ENCODE peak calls at places on chromosomes 6 and 20, in eight cellular contexts. One of them, this sample, is unnamed.

GRCh38 chr6:125512621-125513020 is 210.9 kb upstream of the HDDC2 start:
- DNase-seq in HCT116: peak; percentile 8
- DNase-seq in OCI-LY7: peak; percentile 23
- DNase-seq in PC-3: peak; percentile 5
- DNase-seq in SK-N-SH: no peak
- DNase-seq in GM23338: peak; percentile 72
- DNase-seq in neural progenitor cell: peak; percentile 47
- DNase-seq in GM23248: peak; percentile 14
- DNase-seq in this sample: no peak

GRCh38 chr6:137423444-137424168 is 70.6 kb downstream of the OLIG3 start:
- DNase-seq in HCT116: no peak
- DNase-seq in OCI-LY7: peak; percentile 65
- DNase-seq in GM23248: no peak
- DNase-seq in PC-3: no peak
- DNase-seq in SK-N-SH: no peak
- DNase-seq in GM23338: peak; percentile 87
- DNase-seq in neural progenitor cell: no peak
- DNase-seq in this sample: no peak

GRCh38 chr6:154367839-154368695 is 11.5 kb upstream of the IPCEF1 start:
- DNase-seq in GM23338: no peak
- DNase-seq in PC-3: peak; percentile 9
- DNase-seq in GM23248: no peak
- DNase-seq in neural progenitor cell: no peak
- DNase-seq in HCT116: no peak
- DNase-seq in SK-N-SH: no peak
- DNase-seq in OCI-LY7: no peak
- DNase-seq in this sample: no peak

GRCh38 chr6:128882991-128883571 is at the start of gene LAMA2:
- DNase-seq in SK-N-SH: peak; percentile 23
- DNase-seq in neural progenitor cell: peak; percentile 84
- DNase-seq in GM23338: peak; percentile 85
- DNase-seq in GM23248: peak; percentile 85
- DNase-seq in HCT116: no peak
- DNase-seq in OCI-LY7: no peak
- DNase-seq in PC-3: no peak
- DNase-seq in this sample: peak; percentile 84

GRCh38 chr6:149563203-149563927 is 2.8 kb upstream of the GINM1 start:
- DNase-seq in neural progenitor cell: no peak
- DNase-seq in GM23338: no peak
- DNase-seq in GM23248: peak; percentile 84
- DNase-seq in SK-N-SH: no peak
- DNase-seq in HCT116: no peak
- DNase-seq in PC-3: peak; percentile 68
- DNase-seq in OCI-LY7: no peak
- DNase-seq in this sample: peak; percentile 18

GRCh38 chr6:150293423-150294280 is 75.2 kb upstream of the IYD start:
- DNase-seq in GM23338: no peak
- DNase-seq in HCT116: peak; percentile 46
- DNase-seq in OCI-LY7: no peak
- DNase-seq in GM23248: peak; percentile 89
- DNase-seq in PC-3: peak; percentile 70
- DNase-seq in SK-N-SH: no peak
- DNase-seq in neural progenitor cell: no peak
- DNase-seq in this sample: peak; percentile 44

GRCh38 chr6:16043171-16044142 is 85.4 kb upstream of the MYLIP start:
- DNase-seq in neural progenitor cell: no peak
- DNase-seq in GM23248: no peak
- DNase-seq in PC-3: no peak
- DNase-seq in SK-N-SH: no peak
- DNase-seq in HCT116: no peak
- DNase-seq in OCI-LY7: no peak
- DNase-seq in GM23338: no peak
- DNase-seq in this sample: no peak

GRCh38 chr6:25968769-25969168 is 6.2 kb downstream of the TRIM38 start:
- DNase-seq in neural progenitor cell: no peak
- DNase-seq in GM23248: peak; percentile 78
- DNase-seq in HCT116: no peak
- DNase-seq in OCI-LY7: no peak
- DNase-seq in SK-N-SH: no peak
- DNase-seq in GM23338: no peak
- DNase-seq in PC-3: no peak
- DNase-seq in this sample: no peak

GRCh38 chr6:1527098-1527497 is 82.6 kb upstream of the FOXC1 start:
- DNase-seq in HCT116: no peak
- DNase-seq in OCI-LY7: no peak
- DNase-seq in neural progenitor cell: peak; percentile 61
- DNase-seq in GM23248: peak; percentile 37
- DNase-seq in GM23338: peak; percentile 70
- DNase-seq in PC-3: no peak
- DNase-seq in SK-N-SH: no peak
- DNase-seq in this sample: peak; percentile 65
- TF ChIP-seq EZH2phosphoT487 in HCT116: no peak
- TF ChIP-seq EZH2phosphoT487 in OCI-LY7: no peak
- TF ChIP-seq EZH2phosphoT487 in neural progenitor cell: no peak
- TF ChIP-seq EZH2phosphoT487 in GM23248: no peak
- TF ChIP-seq EZH2phosphoT487 in GM23338: no peak
- TF ChIP-seq EZH2phosphoT487 in PC-3: no peak
- TF ChIP-seq EZH2phosphoT487 in SK-N-SH: no peak
- TF ChIP-seq EZH2phosphoT487 in this sample: no peak

GRCh38 chr6:159700970-159701369 is 7.9 kb upstream of the SOD2 start:
- DNase-seq in GM23338: no peak
- DNase-seq in PC-3: no peak
- DNase-seq in neural progenitor cell: no peak
- DNase-seq in HCT116: no peak
- DNase-seq in SK-N-SH: no peak
- DNase-seq in OCI-LY7: peak; percentile 60
- DNase-seq in GM23248: peak; percentile 45
- DNase-seq in this sample: no peak
- TF ChIP-seq EZH2phosphoT487 in GM23338: no peak
- TF ChIP-seq EZH2phosphoT487 in PC-3: no peak
- TF ChIP-seq EZH2phosphoT487 in neural progenitor cell: no peak
- TF ChIP-seq EZH2phosphoT487 in HCT116: no peak
- TF ChIP-seq EZH2phosphoT487 in SK-N-SH: no peak
- TF ChIP-seq EZH2phosphoT487 in OCI-LY7: no peak
- TF ChIP-seq EZH2phosphoT487 in GM23248: no peak
- TF ChIP-seq EZH2phosphoT487 in this sample: no peak

DNA sequence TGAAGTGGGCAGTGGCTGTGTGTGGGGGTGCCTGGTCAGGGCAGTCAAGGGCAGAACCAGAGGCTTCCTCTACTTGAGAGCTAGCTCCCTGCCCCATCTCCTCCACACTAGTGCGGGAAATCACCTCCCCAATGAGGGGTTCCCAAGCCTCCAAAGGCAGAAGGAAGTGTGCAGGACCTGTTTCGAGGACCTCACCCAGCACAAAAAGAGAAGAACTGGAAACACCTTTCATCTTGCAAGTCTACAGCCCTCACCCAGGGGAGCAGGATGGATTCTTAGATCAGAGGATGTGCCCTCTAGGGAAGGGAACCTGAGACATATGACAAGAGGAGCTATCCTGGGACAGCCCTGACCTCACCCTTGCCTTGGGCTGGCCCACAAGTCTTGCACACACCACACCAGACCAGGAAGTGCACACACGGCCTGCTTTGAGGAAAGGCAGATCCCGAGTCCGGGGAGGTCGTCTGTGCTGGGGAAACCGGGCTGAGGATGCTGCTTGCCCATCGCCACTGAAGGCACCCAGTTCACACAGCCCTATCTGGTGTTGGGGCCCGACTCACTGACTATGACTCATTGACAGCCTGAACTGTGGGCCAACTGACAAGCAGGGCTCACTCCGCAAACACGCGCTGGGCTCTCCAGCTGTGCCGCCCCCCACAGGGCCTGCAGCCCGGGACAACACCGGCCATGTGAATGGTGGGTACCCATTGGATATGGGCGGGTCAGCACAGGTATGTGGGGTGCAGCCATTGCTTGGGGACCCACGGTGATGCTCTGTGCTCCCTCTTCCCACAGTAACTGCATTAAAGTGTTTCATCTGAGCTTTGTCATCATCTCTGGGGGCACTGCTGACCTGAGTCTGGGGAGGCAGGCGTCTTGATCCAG is 1.8 kb downstream of the SAMD10 start:
- DNase-seq in SK-N-SH: no peak
- DNase-seq in neural progenitor cell: no peak
- DNase-seq in PC-3: peak; percentile 51
- DNase-seq in GM23338: no peak
- DNase-seq in OCI-LY7: no peak
- DNase-seq in GM23248: peak; percentile 64
- DNase-seq in HCT116: no peak
- DNase-seq in this sample: peak; percentile 71
- TF ChIP-seq EZH2phosphoT487 in SK-N-SH: no peak
- TF ChIP-seq EZH2phosphoT487 in neural progenitor cell: no peak
- TF ChIP-seq EZH2phosphoT487 in PC-3: no peak
- TF ChIP-seq EZH2phosphoT487 in GM23338: no peak
- TF ChIP-seq EZH2phosphoT487 in OCI-LY7: no peak
- TF ChIP-seq EZH2phosphoT487 in GM23248: no peak
- TF ChIP-seq EZH2phosphoT487 in HCT116: no peak
- TF ChIP-seq EZH2phosphoT487 in this sample: no peak

GRCh38 chr6:139637766-139638165 is 263.3 kb upstream of the CITED2 start:
- DNase-seq in GM23338: no peak
- DNase-seq in SK-N-SH: no peak
- DNase-seq in GM23248: no peak
- DNase-seq in HCT116: no peak
- DNase-seq in OCI-LY7: no peak
- DNase-seq in neural progenitor cell: no peak
- DNase-seq in PC-3: no peak
- DNase-seq in this sample: no peak
- TF ChIP-seq EZH2phosphoT487 in GM23338: no peak
- TF ChIP-seq EZH2phosphoT487 in SK-N-SH: no peak
- TF ChIP-seq EZH2phosphoT487 in GM23248: no peak
- TF ChIP-seq EZH2phosphoT487 in HCT116: no peak
- TF ChIP-seq EZH2phosphoT487 in OCI-LY7: no peak
- TF ChIP-seq EZH2phosphoT487 in neural progenitor cell: no peak
- TF ChIP-seq EZH2phosphoT487 in PC-3: no peak
- TF ChIP-seq EZH2phosphoT487 in this sample: no peak

DNA sequence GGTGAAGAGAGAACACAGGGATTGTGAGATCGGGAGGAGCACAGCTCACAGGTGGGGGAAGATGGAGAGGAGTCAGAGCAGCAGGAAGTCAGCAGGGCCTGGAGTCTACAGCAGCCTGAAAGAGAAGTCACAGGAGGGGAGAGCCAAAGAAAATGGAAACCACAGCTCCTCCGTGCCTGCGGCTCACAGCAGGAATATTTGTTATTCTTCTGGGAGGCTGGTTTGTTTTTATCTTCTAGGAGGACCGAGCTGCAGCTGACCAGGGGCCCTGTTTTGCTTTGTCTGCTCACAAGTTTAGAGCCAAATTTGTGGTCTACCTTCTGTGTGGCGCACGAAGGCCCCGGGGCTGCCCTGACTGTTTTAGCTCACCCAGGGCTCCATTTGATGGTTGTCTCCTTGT is 81.8 kb downstream of the CLIC5 start:
- DNase-seq in SK-N-SH: no peak
- DNase-seq in OCI-LY7: no peak
- DNase-seq in neural progenitor cell: no peak
- DNase-seq in PC-3: no peak
- DNase-seq in HCT116: no peak
- DNase-seq in GM23248: no peak
- DNase-seq in GM23338: no peak
- DNase-seq in this sample: no peak
- TF ChIP-seq EZH2phosphoT487 in SK-N-SH: no peak
- TF ChIP-seq EZH2phosphoT487 in OCI-LY7: no peak
- TF ChIP-seq EZH2phosphoT487 in neural progenitor cell: no peak
- TF ChIP-seq EZH2phosphoT487 in PC-3: no peak
- TF ChIP-seq EZH2phosphoT487 in HCT116: no peak
- TF ChIP-seq EZH2phosphoT487 in GM23248: no peak
- TF ChIP-seq EZH2phosphoT487 in GM23338: no peak
- TF ChIP-seq EZH2phosphoT487 in this sample: no peak

GRCh38 chr6:12709116-12709515 is 7.5 kb upstream of the PHACTR1 start:
- DNase-seq in GM23338: no peak
- DNase-seq in SK-N-SH: no peak
- DNase-seq in neural progenitor cell: no peak
- DNase-seq in OCI-LY7: no peak
- DNase-seq in GM23248: peak; percentile 81
- DNase-seq in PC-3: no peak
- DNase-seq in HCT116: no peak
- DNase-seq in this sample: no peak
- TF ChIP-seq EZH2phosphoT487 in GM23338: no peak
- TF ChIP-seq EZH2phosphoT487 in SK-N-SH: no peak
- TF ChIP-seq EZH2phosphoT487 in neural progenitor cell: no peak
- TF ChIP-seq EZH2phosphoT487 in OCI-LY7: no peak
- TF ChIP-seq EZH2phosphoT487 in GM23248: no peak
- TF ChIP-seq EZH2phosphoT487 in PC-3: no peak
- TF ChIP-seq EZH2phosphoT487 in HCT116: no peak
- TF ChIP-seq EZH2phosphoT487 in this sample: no peak

GRCh38 chr6:111971181-111971829 is 82.6 kb upstream of the CCN6 start:
- DNase-seq in GM23338: no peak
- DNase-seq in GM23248: no peak
- DNase-seq in OCI-LY7: no peak
- DNase-seq in HCT116: no peak
- DNase-seq in PC-3: no peak
- DNase-seq in neural progenitor cell: no peak
- DNase-seq in SK-N-SH: no peak
- DNase-seq in this sample: no peak

GRCh38 chr6:111975501-111975900 is 78.4 kb upstream of the CCN6 start:
- DNase-seq in SK-N-SH: no peak
- DNase-seq in PC-3: no peak
- DNase-seq in GM23338: no peak
- DNase-seq in OCI-LY7: no peak
- DNase-seq in HCT116: no peak
- DNase-seq in neural progenitor cell: no peak
- DNase-seq in GM23248: no peak
- DNase-seq in this sample: no peak

GRCh38 chr6:111971866-111972532 is 81.9 kb upstream of the CCN6 start:
- DNase-seq in PC-3: no peak
- DNase-seq in GM23248: peak; percentile 48
- DNase-seq in SK-N-SH: no peak
- DNase-seq in OCI-LY7: no peak
- DNase-seq in HCT116: no peak
- DNase-seq in GM23338: no peak
- DNase-seq in neural progenitor cell: no peak
- DNase-seq in this sample: no peak

GRCh38 chr6:111973897-111974639 is 79.8 kb upstream of the CCN6 start:
- DNase-seq in PC-3: no peak
- DNase-seq in SK-N-SH: no peak
- DNase-seq in OCI-LY7: no peak
- DNase-seq in GM23338: no peak
- DNase-seq in GM23248: peak; percentile 87
- DNase-seq in neural progenitor cell: no peak
- DNase-seq in HCT116: no peak
- DNase-seq in this sample: no peak

GRCh38 chr6:111972714-111973678 is 80.9 kb upstream of the CCN6 start:
- DNase-seq in GM23338: peak; percentile 17
- DNase-seq in neural progenitor cell: no peak
- DNase-seq in SK-N-SH: peak; percentile 36
- DNase-seq in OCI-LY7: no peak
- DNase-seq in GM23248: peak; percentile 97
- DNase-seq in HCT116: no peak
- DNase-seq in PC-3: peak; percentile 50
- DNase-seq in this sample: peak; percentile 77
- TF ChIP-seq EZH2phosphoT487 in GM23338: no peak
- TF ChIP-seq EZH2phosphoT487 in neural progenitor cell: no peak
- TF ChIP-seq EZH2phosphoT487 in SK-N-SH: no peak
- TF ChIP-seq EZH2phosphoT487 in OCI-LY7: no peak
- TF ChIP-seq EZH2phosphoT487 in GM23248: no peak
- TF ChIP-seq EZH2phosphoT487 in HCT116: no peak
- TF ChIP-seq EZH2phosphoT487 in PC-3: no peak
- TF ChIP-seq EZH2phosphoT487 in this sample: no peak

GRCh38 chr6:8027965-8028651 is 36.1 kb downstream of the BLOC1S5 start:
- DNase-seq in GM23338: no peak
- DNase-seq in neural progenitor cell: no peak
- DNase-seq in OCI-LY7: no peak
- DNase-seq in GM23248: peak; percentile 58
- DNase-seq in SK-N-SH: no peak
- DNase-seq in HCT116: no peak
- DNase-seq in PC-3: no peak
- DNase-seq in this sample: no peak
- TF ChIP-seq EZH2phosphoT487 in GM23338: no peak
- TF ChIP-seq EZH2phosphoT487 in neural progenitor cell: no peak
- TF ChIP-seq EZH2phosphoT487 in OCI-LY7: no peak
- TF ChIP-seq EZH2phosphoT487 in GM23248: no peak
- TF ChIP-seq EZH2phosphoT487 in SK-N-SH: no peak
- TF ChIP-seq EZH2phosphoT487 in HCT116: no peak
- TF ChIP-seq EZH2phosphoT487 in PC-3: no peak
- TF ChIP-seq EZH2phosphoT487 in this sample: no peak

This sample was measured in hepatocyte.